ENCODE peak calls at places on chromosome 1, in ten cellular contexts. E, V, L, M, W, C, R, U, I and A are unnamed samples.

GRCh38 chr1:212920246-212920645 is 30.1 kb upstream of the VASH2 start:
- DNase-seq in M (no peak), V (no peak), I (no peak), W (no peak), R (no peak), L (no peak), E (no peak), C (no peak), U (no peak), A (no peak)

GRCh38 chr1:208158640-208159541 is 85.3 kb downstream of the PLXNA2 start:
- DNase-seq in I (no peak), V (no peak), C (no peak), R (peak), M (no peak), E (no peak), W (no peak), U (no peak), L (no peak), A (no peak)

GRCh38 chr1:147626739-147627138 is 43.6 kb downstream of the ACP6 start:
- DNase-seq in E (no peak), U (no peak), R (no peak), M (no peak), L (no peak), C (no peak), W (no peak), V (no peak), I (no peak), A (no peak)

GRCh38 chr1:63368131-63368530 is 704 bp downstream of the ALG6 start:
- DNase-seq in R (no peak), E (no peak), I (no peak), L (no peak), C (no peak), W (no peak), M (peak), U (no peak), V (no peak), A (no peak)

GRCh38 chr1:107875689-107876088 is 89.3 kb downstream of the VAV3 start:
- DNase-seq in R (no peak), V (no peak), W (no peak), U (no peak), C (no peak), E (no peak), L (no peak), M (no peak), I (no peak), A (no peak)

GRCh38 chr1:247456914-247457638 is 828 bp downstream of the OR2B11 start:
- DNase-seq in E (no peak), V (no peak), U (no peak), L (no peak), M (no peak), I (peak), W (no peak), C (no peak), R (no peak), A (no peak)

GRCh38 chr1:200733907-200734306 is 4.8 kb upstream of the CAMSAP2 start:
- DNase-seq in L (no peak), M (no peak), W (no peak), R (peak), E (no peak), C (no peak), I (peak), V (no peak), U (no peak), A (no peak)

GRCh38 chr1:44819594-44820327 is 11.4 kb downstream of the BTBD19 start:
- DNase-seq in M (peak), V (peak), W (peak), E (peak), R (peak), I (peak), C (no peak), L (peak), U (peak), A (peak)

GRCh38 chr1:67749844-67750689 is 65.1 kb downstream of the GADD45A start:
- DNase-seq in M (peak), V (no peak), U (no peak), W (peak), I (no peak), C (peak), E (no peak), R (peak), L (peak), A (no peak)